ENCODE peak calls at places on chromosome X, in five cellular contexts. N, A, F, S and W are unnamed samples.
A peak's percentile ranks its signal among the peaks of the same experiment; 100 is the strongest.

GRCh38 chrX:51459125-51459524 is 37.3 kb downstream of the NUDT11 start:
- DNase-seq in N (no peak), A (peak; percentile 59), F (no peak), S (no peak), W (peak; percentile 32)

GRCh38 chrX:123728001-123728400 is 4.9 kb downstream of the THOC2 start:
- DNase-seq in N (no peak), A (no peak), F (no peak), S (no peak), W (no peak)

GRCh38 chrX:38929966-38930421 is 128.7 kb downstream of the MID1IP1 start:
- DNase-seq in N (no peak), A (no peak), F (no peak), S (peak; percentile 72), W (peak; percentile 75)

GRCh38 chrX:152810403-152810802 is 20.2 kb downstream of the CETN2 start:
- DNase-seq in N (peak; percentile 52), A (peak; percentile 41), F (no peak), S (no peak), W (no peak)

GRCh38 chrX:3549442-3549875 is 164.0 kb downstream of the PRKX start:
- DNase-seq in N (peak; percentile 29), A (peak; percentile 8), F (no peak), S (no peak), W (peak; percentile 64)

GRCh38 chrX:136608295-136608933 is 39.5 kb upstream of the CD40LG start:
- DNase-seq in N (no peak), A (peak; percentile 38), F (peak; percentile 46), S (no peak), W (peak; percentile 30)

GRCh38 chrX:136138939-136139338 is 8.4 kb upstream of the FHL1 start:
- DNase-seq in N (no peak), A (no peak), F (no peak), S (no peak), W (no peak)

GRCh38 chrX:39931554-39932282 is 166.0 kb downstream of the BCOR start:
- DNase-seq in N (no peak), A (no peak), F (no peak), S (no peak), W (peak; percentile 8)

GRCh38 chrX:153900806-153901752 is 3.4 kb upstream of the AVPR2 start:
- DNase-seq in N (no peak), A (peak; percentile 57), F (peak; percentile 72), S (peak; percentile 68), W (peak; percentile 75)

GRCh38 chrX:155048997-155049619 is 21.8 kb downstream of the CMC4 start:
- DNase-seq in N (no peak), A (peak; percentile 75), F (no peak), S (no peak), W (peak; percentile 59)

GRCh38 chrX:34401411-34401810 is 255.7 kb downstream of the TMEM47 start:
- DNase-seq in N (no peak), A (no peak), F (no peak), S (no peak), W (no peak)

GRCh38 chrX:39869846-39870601 is 227.7 kb downstream of the BCOR start:
- DNase-seq in N (no peak), A (no peak), F (no peak), S (no peak), W (peak; percentile 33)

GRCh38 chrX:23333842-23334535 is 660 bp upstream of the PTCHD1 start:
- DNase-seq in N (no peak), A (peak; percentile 63), F (no peak), S (peak; percentile 66), W (no peak)

DNA sequence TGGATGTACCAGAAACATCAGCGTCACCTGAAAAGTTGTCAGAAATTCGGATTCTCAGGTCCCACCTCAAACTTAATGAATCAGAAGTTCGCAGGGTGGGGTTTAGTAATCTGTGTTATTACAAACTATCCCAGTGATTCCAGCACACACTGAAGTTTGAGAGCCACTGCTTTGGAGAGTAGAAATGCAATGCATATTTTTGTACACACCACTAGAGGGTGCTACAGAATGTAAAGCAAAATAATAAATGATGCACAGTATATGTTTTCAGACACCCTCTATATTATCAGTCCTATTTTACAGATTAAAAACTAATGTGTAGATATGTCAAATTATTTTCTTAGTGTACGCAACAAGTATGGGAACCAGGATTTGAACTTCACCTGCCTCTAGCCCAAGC is 2.5 kb upstream of the MORF4L2 start:
- DNase-seq in N (no peak), A (peak; percentile 23), F (no peak), S (no peak), W (peak; percentile 58)
- TF ChIP-seq CTCF in N (peak; percentile 83), A (peak; percentile 56), F (peak; percentile 52), S (peak; percentile 50), W (peak; percentile 59)

DNA sequence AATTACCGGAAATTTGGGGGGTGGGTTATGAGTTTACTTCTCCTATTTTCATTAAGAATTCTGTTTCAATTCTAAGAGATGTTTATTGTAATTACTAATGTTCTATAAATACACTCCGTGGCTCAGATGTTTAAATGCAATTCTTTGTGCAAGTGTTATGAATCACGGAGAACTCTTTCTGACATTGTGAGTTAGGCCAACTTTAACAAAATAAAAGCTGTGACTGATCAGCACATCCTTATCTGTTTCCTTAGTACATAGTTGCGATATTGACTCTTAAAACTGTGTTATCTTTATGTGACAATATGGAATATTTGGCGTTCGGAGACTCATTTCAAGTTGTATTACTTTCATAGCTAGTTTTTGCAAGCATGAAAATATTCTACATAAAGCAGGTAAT is 902 bp downstream of the KLHL4 start:
- DNase-seq in N (no peak), A (no peak), F (no peak), S (no peak), W (peak; percentile 33)
- H3K4me3 ChIP-seq in N (peak overlapping the region; percentile 17), A (peak overlapping the region; percentile 67), F (peak overlapping the region; percentile 29), S (peak overlapping the region; percentile 41), W (peak overlapping the region; percentile 57)

DNA sequence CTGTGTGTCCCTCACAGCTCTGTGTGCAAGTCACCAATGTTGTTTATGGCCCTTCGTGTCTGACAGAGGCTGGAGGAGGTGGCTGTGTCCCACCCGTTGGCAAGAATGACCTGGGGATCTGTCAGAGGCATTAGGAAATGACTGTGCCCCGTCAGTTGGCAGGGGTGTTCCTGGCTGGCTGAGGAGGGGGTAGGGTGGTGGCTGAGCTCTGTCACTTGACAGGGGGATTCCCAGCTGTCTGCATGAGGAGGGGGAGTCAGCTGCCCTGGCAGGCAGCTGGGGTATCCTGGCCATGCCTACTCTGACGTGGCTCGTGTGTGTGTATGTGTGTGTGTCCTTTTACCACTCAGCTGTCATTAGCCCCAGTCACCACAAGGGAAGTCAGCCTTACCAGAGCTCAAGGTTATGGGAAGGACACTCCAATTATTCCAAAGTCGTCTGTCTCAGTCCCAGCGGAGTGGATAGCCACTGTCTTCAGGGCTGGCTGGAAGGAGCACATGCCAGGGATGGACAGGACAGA is 93.2 kb downstream of the EFNB1 start:
- DNase-seq in N (no peak), A (no peak), F (no peak), S (no peak), W (no peak)
- TF ChIP-seq CTCF in N (no peak), A (no peak), F (no peak), S (no peak), W (no peak)

GRCh38 chrX:53281321-53281822 is at the start of gene IQSEC2:
- DNase-seq in N (no peak), A (peak; percentile 59), F (peak; percentile 86), S (peak; percentile 93), W (peak; percentile 76)
- H3K4me3 ChIP-seq in N (no peak within 1 kb of the TSS), A (no peak within 1 kb of the TSS), F (peak within 1 kb of the TSS; percentile 58), S (peak within 1 kb of the TSS; percentile 57), W (peak within 1 kb of the TSS; percentile 31)

GRCh38 chrX:53481093-53481492 is 46.9 kb upstream of the HSD17B10 start:
- DNase-seq in N (no peak), A (peak; percentile 28), F (no peak), S (no peak), W (no peak)
- TF ChIP-seq CTCF in N (no peak), A (peak; percentile 55), F (peak; percentile 23), S (no peak), W (peak; percentile 43)

GRCh38 chrX:12974217-12974796 is 603 bp upstream of the TMSB4X start:
- DNase-seq in N (no peak), A (peak; percentile 37), F (peak; percentile 83), S (peak; percentile 83), W (peak; percentile 83)

GRCh38 chrX:12972239-12972638 is 2.7 kb upstream of the TMSB4X start:
- DNase-seq in N (no peak), A (no peak), F (no peak), S (no peak), W (no peak)

GRCh38 chrX:12974797-12975669 is at the start of gene TMSB4X:
- DNase-seq in N (peak; percentile 91), A (peak; percentile 82), F (peak; percentile 90), S (peak; percentile 91), W (peak; percentile 83)

GRCh38 chrX:12972867-12973560 is 1.9 kb upstream of the TMSB4X start:
- DNase-seq in N (no peak), A (no peak), F (no peak), S (no peak), W (no peak)

DNA sequence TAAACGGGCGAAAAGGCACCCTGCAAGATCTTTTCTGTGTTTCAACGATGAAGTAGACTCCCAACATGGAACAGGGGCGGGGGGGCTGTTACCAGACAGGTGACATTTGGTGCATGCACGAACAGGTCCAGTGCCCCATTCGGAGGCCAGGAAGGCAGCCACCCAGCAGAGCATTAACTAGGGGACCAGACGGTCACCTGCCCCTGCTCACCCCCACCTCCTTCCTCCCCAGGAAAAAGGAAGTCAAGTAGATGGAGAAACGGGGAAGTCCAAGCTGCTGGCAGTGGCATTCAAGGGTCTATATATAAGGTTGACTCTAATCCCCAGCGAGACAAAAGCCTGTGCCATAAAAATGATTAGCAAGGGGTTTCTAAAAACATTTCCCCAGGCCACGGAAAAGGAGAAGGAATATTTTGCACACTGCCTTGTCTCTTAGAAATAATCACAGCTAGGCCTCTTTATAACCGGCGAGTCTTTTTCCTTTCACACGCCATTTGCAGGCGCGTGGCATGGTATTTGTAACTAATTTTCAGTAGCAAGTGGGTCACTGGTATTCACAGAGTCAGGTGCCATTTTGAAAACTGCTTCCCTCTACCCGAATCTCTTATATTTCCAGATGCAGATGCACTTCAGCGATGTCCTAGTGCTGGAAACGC is 1.2 kb upstream of the TMSB4X start:
- DNase-seq in N (no peak), A (no peak), F (peak; percentile 58), S (peak; percentile 70), W (no peak)
- H3K4me3 ChIP-seq in N (no peak overlapping the region), A (no peak overlapping the region), F (peak overlapping the region; percentile 76), S (peak overlapping the region; percentile 86), W (peak overlapping the region; percentile 80)

GRCh38 chrX:261167-261857 is 19.9 kb upstream of the PLCXD1 start:
- DNase-seq in N (no peak), A (peak; percentile 65), F (peak; percentile 46), S (no peak), W (peak; percentile 80)
- TF ChIP-seq CTCF in N (no peak), A (no peak), F (no peak), S (no peak), W (no peak)